ENCODE peak calls at places on chromosomes 4 and X, in ten cellular contexts. One of them, this sample, is unnamed.

GRCh38 chr4:173490817-173491518 is 39.1 kb downstream of the HAND2 start:
- DNase-seq in ELF-1: no peak
- DNase-seq in iris pigment epithelial cell: peak
- DNase-seq in MCF 10A: peak
- DNase-seq in GM23338: no peak
- DNase-seq in SHP77: no peak
- DNase-seq in endodermal cell: peak
- DNase-seq in T-helper 1 cell: no peak
- DNase-seq in NCI-H1105: no peak
- DNase-seq in HEK293T: no peak
- DNase-seq in this sample: peak

GRCh38 chr4:4860381-4860802 is 927 bp downstream of the MSX1 start:
- DNase-seq in endodermal cell: peak
- DNase-seq in MCF 10A: peak
- DNase-seq in GM23338: no peak
- DNase-seq in iris pigment epithelial cell: peak
- DNase-seq in HEK293T: peak
- DNase-seq in ELF-1: no peak
- DNase-seq in SHP77: no peak
- DNase-seq in NCI-H1105: no peak
- DNase-seq in T-helper 1 cell: no peak
- DNase-seq in this sample: no peak

GRCh38 chr4:54099287-54099958 is 540 bp upstream of the GSX2 start:
- DNase-seq in HEK293T: no peak
- DNase-seq in endodermal cell: peak
- DNase-seq in iris pigment epithelial cell: no peak
- DNase-seq in GM23338: peak
- DNase-seq in T-helper 1 cell: no peak
- DNase-seq in SHP77: peak
- DNase-seq in MCF 10A: no peak
- DNase-seq in NCI-H1105: no peak
- DNase-seq in ELF-1: no peak
- DNase-seq in this sample: no peak

GRCh38 chrX:101764538-101764937 is 104.9 kb upstream of the ARMCX2 start:
- DNase-seq in T-helper 1 cell: no peak
- DNase-seq in endodermal cell: no peak
- DNase-seq in HEK293T: peak
- DNase-seq in ELF-1: peak
- DNase-seq in NCI-H1105: no peak
- DNase-seq in SHP77: no peak
- DNase-seq in MCF 10A: peak
- DNase-seq in iris pigment epithelial cell: peak
- DNase-seq in GM23338: no peak
- DNase-seq in this sample: no peak

GRCh38 chr4:23921447-23921845 is 31.6 kb upstream of the PPARGC1A start:
- DNase-seq in MCF 10A: no peak
- DNase-seq in GM23338: no peak
- DNase-seq in NCI-H1105: no peak
- DNase-seq in iris pigment epithelial cell: no peak
- DNase-seq in SHP77: no peak
- DNase-seq in T-helper 1 cell: no peak
- DNase-seq in ELF-1: peak
- DNase-seq in HEK293T: no peak
- DNase-seq in endodermal cell: no peak
- DNase-seq in this sample: peak

GRCh38 chr4:42320822-42321388 is 76.4 kb upstream of the SHISA3 start:
- DNase-seq in T-helper 1 cell: no peak
- DNase-seq in endodermal cell: no peak
- DNase-seq in HEK293T: no peak
- DNase-seq in iris pigment epithelial cell: no peak
- DNase-seq in GM23338: no peak
- DNase-seq in NCI-H1105: no peak
- DNase-seq in MCF 10A: no peak
- DNase-seq in SHP77: no peak
- DNase-seq in ELF-1: no peak
- DNase-seq in this sample: no peak

GRCh38 chr4:40152642-40153041 is 44.2 kb upstream of the RHOH start:
- DNase-seq in NCI-H1105: no peak
- DNase-seq in SHP77: no peak
- DNase-seq in MCF 10A: no peak
- DNase-seq in GM23338: no peak
- DNase-seq in endodermal cell: no peak
- DNase-seq in HEK293T: no peak
- DNase-seq in ELF-1: no peak
- DNase-seq in iris pigment epithelial cell: no peak
- DNase-seq in T-helper 1 cell: peak
- DNase-seq in this sample: no peak

GRCh38 chr4:147361726-147362125 is 119.2 kb upstream of the EDNRA start:
- DNase-seq in endodermal cell: no peak
- DNase-seq in GM23338: no peak
- DNase-seq in ELF-1: peak
- DNase-seq in iris pigment epithelial cell: peak
- DNase-seq in NCI-H1105: no peak
- DNase-seq in T-helper 1 cell: no peak
- DNase-seq in HEK293T: no peak
- DNase-seq in SHP77: no peak
- DNase-seq in MCF 10A: peak
- DNase-seq in this sample: peak

GRCh38 chr4:11881364-11881763 is 452.7 kb upstream of the HS3ST1 start:
- DNase-seq in iris pigment epithelial cell: no peak
- DNase-seq in HEK293T: no peak
- DNase-seq in MCF 10A: no peak
- DNase-seq in NCI-H1105: no peak
- DNase-seq in endodermal cell: no peak
- DNase-seq in ELF-1: no peak
- DNase-seq in SHP77: no peak
- DNase-seq in GM23338: no peak
- DNase-seq in T-helper 1 cell: no peak
- DNase-seq in this sample: no peak

GRCh38 chrX:118016422-118016821 is 100.2 kb downstream of the KLHL13 start:
- DNase-seq in ELF-1: no peak
- DNase-seq in MCF 10A: no peak
- DNase-seq in T-helper 1 cell: no peak
- DNase-seq in SHP77: no peak
- DNase-seq in NCI-H1105: no peak
- DNase-seq in GM23338: no peak
- DNase-seq in iris pigment epithelial cell: no peak
- DNase-seq in endodermal cell: no peak
- DNase-seq in HEK293T: no peak
- DNase-seq in this sample: no peak

GRCh38 chrX:101430457-101431078 is 22.5 kb downstream of the HNRNPH2 start:
- DNase-seq in iris pigment epithelial cell: peak
- DNase-seq in NCI-H1105: no peak
- DNase-seq in ELF-1: no peak
- DNase-seq in T-helper 1 cell: no peak
- DNase-seq in HEK293T: no peak
- DNase-seq in SHP77: no peak
- DNase-seq in endodermal cell: no peak
- DNase-seq in MCF 10A: no peak
- DNase-seq in GM23338: no peak
- DNase-seq in this sample: peak